ENCODE peak calls at places on chromosomes 7 and 10, in six cellular contexts. S, P, H, U, N and Y are unnamed samples.

GRCh38 chr7:1409555-1409954 is 49.7 kb downstream of the MICALL2 start:
- DNase-seq in S (no peak), P (no peak), H (no peak), U (no peak), N (no peak), Y (no peak)

GRCh38 chr7:30175171-30175570 is 40.4 kb downstream of the MTURN start:
- DNase-seq in S (no peak), P (no peak), H (no peak), U (no peak), N (no peak), Y (no peak)

GRCh38 chr10:70960783-70961570 is 72.6 kb upstream of the PCBD1 start:
- DNase-seq in S (no peak), P (no peak), H (no peak), U (no peak), N (no peak), Y (no peak)

GRCh38 chr10:29517352-29517923 is 117.3 kb downstream of the SVIL start:
- DNase-seq in S (peak; percentile 27), P (no peak), H (no peak), U (no peak), N (peak; percentile 73), Y (peak; percentile 48)

GRCh38 chr7:142557971-142558582 is 191.2 kb upstream of the PRSS1 start:
- DNase-seq in S (peak; percentile 73), P (peak; percentile 28), H (peak; percentile 35), U (no peak), N (peak; percentile 73), Y (no peak)

GRCh38 chr7:128352138-128352537 is 8.4 kb upstream of the RBM28 start:
- DNase-seq in S (no peak), P (no peak), H (no peak), U (no peak), N (peak; percentile 27), Y (no peak)

GRCh38 chr7:140696024-140696678 is 357 bp upstream of the NDUFB2 start:
- DNase-seq in S (peak; percentile 95), P (no peak), H (no peak), U (peak; percentile 86), N (peak; percentile 97), Y (peak; percentile 95)

GRCh38 chr10:26446258-26446657 is 8.1 kb downstream of the APBB1IP start:
- DNase-seq in S (no peak), P (no peak), H (no peak), U (no peak), N (no peak), Y (no peak)

GRCh38 chr7:40544277-40544723 is 409.5 kb downstream of the SUGCT start:
- DNase-seq in S (no peak), P (no peak), H (no peak), U (no peak), N (no peak), Y (no peak)

GRCh38 chr10:77244746-77245145 is 392.9 kb downstream of the KCNMA1 start:
- DNase-seq in S (no peak), P (no peak), H (no peak), U (no peak), N (no peak), Y (no peak)

GRCh38 chr10:77236700-77237099 is 400.9 kb downstream of the KCNMA1 start:
- DNase-seq in S (no peak), P (peak; percentile 48), H (peak; percentile 63), U (no peak), N (no peak), Y (no peak)

GRCh38 chr10:77240042-77240619 is 397.5 kb downstream of the KCNMA1 start:
- DNase-seq in S (no peak), P (no peak), H (no peak), U (no peak), N (no peak), Y (no peak)

GRCh38 chr10:77237120-77237519 is 400.5 kb downstream of the KCNMA1 start:
- DNase-seq in S (no peak), P (no peak), H (no peak), U (no peak), N (no peak), Y (no peak)

DNA sequence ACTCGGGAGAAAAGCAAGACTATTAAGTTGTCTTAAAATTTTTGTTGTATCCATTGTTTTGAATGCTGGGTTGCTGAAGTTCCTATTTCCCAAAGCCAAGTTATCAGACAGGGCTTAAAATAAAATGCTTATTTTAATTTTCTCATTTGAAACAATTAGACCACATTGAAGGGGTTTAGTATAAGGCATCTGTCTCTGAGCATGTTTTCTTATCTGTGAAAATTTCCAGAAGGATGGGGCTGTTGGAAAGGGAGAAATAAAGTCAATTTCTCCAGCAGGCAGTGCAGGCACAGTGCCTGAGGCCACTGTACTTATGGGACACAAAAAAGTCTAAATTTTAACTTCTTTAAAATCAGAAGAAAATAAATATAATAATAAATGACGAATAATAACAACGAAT is 396.6 kb downstream of the KCNMA1 start:
- DNase-seq in S (no peak), P (no peak), H (no peak), U (no peak), N (no peak), Y (no peak)
- H3K4me1 ChIP-seq in S (no peaks in the 10 kb centered on the region), P (peaks cover 22% of the 10 kb centered on the region), H (no peaks in the 10 kb centered on the region), U (no peaks in the 10 kb centered on the region), N (no peaks in the 10 kb centered on the region), Y (peaks cover 16% of the 10 kb centered on the region)

GRCh38 chr7:22660293-22660692 is 66.7 kb upstream of the IL6 start:
- DNase-seq in S (no peak), P (no peak), H (no peak), U (peak; percentile 51), N (no peak), Y (no peak)
- H3K4me1 ChIP-seq in S (no peaks in the 10 kb centered on the region), P (no peaks in the 10 kb centered on the region), H (no peaks in the 10 kb centered on the region), U (peaks cover 9% of the 10 kb centered on the region), N (no peaks in the 10 kb centered on the region), Y (peaks cover 22% of the 10 kb centered on the region)

GRCh38 chr10:74898201-74898976 is 72.0 kb downstream of the KAT6B start:
- DNase-seq in S (peak; percentile 28), P (peak; percentile 56), H (no peak), U (no peak), N (no peak), Y (no peak)
- H3K4me1 ChIP-seq in S (peaks cover 11% of the 10 kb centered on the region), P (peaks cover 13% of the 10 kb centered on the region), H (peaks cover 5% of the 10 kb centered on the region), U (peaks cover 9% of the 10 kb centered on the region), N (no peaks in the 10 kb centered on the region), Y (peaks cover 9% of the 10 kb centered on the region)

DNA sequence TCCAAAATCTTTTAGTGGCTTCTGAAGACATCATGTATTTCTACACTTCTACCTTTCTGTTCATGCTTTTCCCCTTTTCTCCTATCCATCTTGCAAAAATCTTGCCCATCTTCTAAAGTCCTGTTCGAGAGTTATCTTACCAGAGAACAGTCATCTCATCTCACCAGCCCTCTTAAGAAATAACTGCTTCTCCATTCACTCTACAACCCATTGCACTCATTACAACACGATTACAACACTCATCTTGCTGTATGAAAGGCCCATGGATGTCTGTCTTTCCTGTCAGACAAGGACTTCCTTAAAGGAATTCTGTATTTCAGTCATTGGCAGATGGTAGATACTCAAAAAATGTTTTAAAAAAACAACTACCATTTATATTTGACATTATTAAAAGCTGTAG is 30.8 kb downstream of the ZNF438 start:
- DNase-seq in S (no peak), P (no peak), H (no peak), U (no peak), N (no peak), Y (no peak)
- H3K4me1 ChIP-seq in S (peaks cover 23% of the 10 kb centered on the region), P (peaks cover 3% of the 10 kb centered on the region), H (peaks cover 22% of the 10 kb centered on the region), U (peaks cover 6% of the 10 kb centered on the region), N (no peaks in the 10 kb centered on the region), Y (peaks cover 31% of the 10 kb centered on the region)